ENCODE peak calls at places on chromosomes 5 and 9, in five cellular contexts. K, C, A, Y and Z are unnamed samples.

GRCh38 chr9:38771593-38771992 is 51.7 kb upstream of the FAM240B start:
- DNase-seq in Y (no peak), C (peak; percentile 54), A (no peak), K (no peak), Z (no peak)

GRCh38 chr5:91016322-91016721 is 366.8 kb downstream of the ARRDC3 start:
- DNase-seq in K (no peak), A (no peak), C (no peak), Y (no peak), Z (no peak)

GRCh38 chr5:133818869-133819600 is 149.4 kb downstream of the C5orf15 start:
- DNase-seq in K (no peak), A (peak; percentile 70), Y (no peak), C (no peak), Z (no peak)

GRCh38 chr9:24073237-24073636 is 247.2 kb upstream of the ELAVL2 start:
- DNase-seq in K (no peak), Y (no peak), C (no peak), A (no peak), Z (no peak)

GRCh38 chr9:125763373-125763772 is 16.2 kb downstream of the PBX3 start:
- DNase-seq in K (no peak), C (peak; percentile 100), Y (no peak), A (no peak), Z (peak; percentile 95)

GRCh38 chr5:149903441-149903840 is 41.2 kb downstream of the PDE6A start:
- DNase-seq in C (no peak), K (no peak), Y (no peak), A (no peak), Z (no peak)

GRCh38 chr5:77282337-77283027 is 72.0 kb downstream of the PDE8B start:
- DNase-seq in Y (no peak), K (no peak), A (no peak), C (no peak), Z (no peak)

GRCh38 chr9:80020056-80020455 is 448.3 kb downstream of the TLE4 start:
- DNase-seq in Y (no peak), K (no peak), C (no peak), A (no peak), Z (no peak)

GRCh38 chr9:2631263-2631662 is 9.7 kb downstream of the VLDLR start:
- DNase-seq in K (no peak), A (no peak), Y (no peak), C (no peak), Z (no peak)

GRCh38 chr5:87717761-87718160 is 305.0 kb upstream of the CCNH start:
- DNase-seq in A (no peak), Y (no peak), C (no peak), K (no peak), Z (no peak)

GRCh38 chr9:35107337-35108290 is 4.7 kb upstream of the STOML2 start:
- DNase-seq in K (no peak), C (no peak), A (peak; percentile 48), Y (no peak), Z (no peak)

GRCh38 chr5:146283344-146283761 is 55.3 kb upstream of the POU4F3 start:
- DNase-seq in K (no peak), Y (no peak), C (no peak), A (no peak), Z (no peak)

GRCh38 chr9:69476797-69477196 is 151.8 kb downstream of the ENTREP1 start:
- DNase-seq in C (no peak), A (no peak), Y (no peak), K (no peak), Z (no peak)